ENCODE peak calls at places on chromosome 17, in four cellular contexts. D is A549, P is GM12878, F is HCT116. Q is an unnamed sample.

GRCh38 chr17:5283531-5284315 is 1.6 kb downstream of the RABEP1 start:
- DNase-seq in D (no peak), P (no peak), F (no peak), Q (no peak)

GRCh38 chr17:49515196-49515770 is 20.2 kb downstream of the NGFR start:
- DNase-seq in D (peak), P (peak), F (peak), Q (no peak)

GRCh38 chr17:79813826-79814623 is 17.1 kb upstream of the CBX8 start:
- DNase-seq in P (no peak), D (no peak), F (no peak), Q (no peak)

GRCh38 chr17:14923981-14924380 is 341.1 kb downstream of the PMP22 start:
- DNase-seq in D (no peak), P (no peak), F (no peak), Q (no peak)

GRCh38 chr17:299546-299945 is 53.1 kb downstream of the RPH3AL start:
- DNase-seq in D (no peak), F (no peak), P (no peak), Q (no peak)

GRCh38 chr17:79023886-79024771 is at the start of gene C1QTNF1:
- DNase-seq in D (peak), P (no peak), F (no peak), Q (no peak)

GRCh38 chr17:19645608-19646250 is 2.8 kb upstream of the ALDH3A2 start:
- DNase-seq in F (no peak), D (peak), P (no peak), Q (no peak)

GRCh38 chr17:18026408-18026776 is 12.6 kb downstream of the ATPAF2 start:
- DNase-seq in D (no peak), P (no peak), F (no peak), Q (no peak)

GRCh38 chr17:78529871-78530670 is 47.1 kb downstream of the DNAH17 start:
- DNase-seq in P (no peak), F (no peak), D (no peak), Q (no peak)

GRCh38 chr17:78759969-78760352 is 22.1 kb downstream of the CYTH1 start:
- DNase-seq in F (no peak), P (no peak), D (no peak), Q (no peak)

GRCh38 chr17:63039342-63039741 is 73.3 kb downstream of the TANC2 start:
- DNase-seq in D (peak), F (no peak), P (no peak), Q (no peak)

GRCh38 chr17:34248807-34249496 is 6.1 kb upstream of the CCL2 start:
- DNase-seq in D (no peak), P (no peak), F (no peak), Q (no peak)

GRCh38 chr17:1709971-1710806 is at the start of gene TLCD2:
- DNase-seq in P (no peak), D (peak), F (peak), Q (no peak)

GRCh38 chr17:1340371-1340770 is 59.7 kb downstream of the YWHAE start:
- DNase-seq in D (no peak), P (no peak), F (no peak), Q (no peak)

GRCh38 chr17:13597723-13598347 is 3.9 kb downstream of the HS3ST3A1 start:
- DNase-seq in P (no peak), F (peak), D (peak), Q (no peak)

GRCh38 chr17:47622179-47622549 is 27.6 kb upstream of the KPNB1 start:
- DNase-seq in F (no peak), P (no peak), D (no peak), Q (no peak)

GRCh38 chr17:79776378-79777165 is 1.4 kb upstream of the CBX2 start:
- DNase-seq in P (no peak), D (no peak), F (no peak), Q (no peak)

GRCh38 chr17:79923974-79924638 is 84.9 kb upstream of the CBX4 start:
- DNase-seq in P (no peak), D (peak), F (peak), Q (no peak)

GRCh38 chr17:27555364-27555763 is 75.6 kb upstream of the LGALS9 start:
- DNase-seq in F (no peak), P (no peak), D (no peak), Q (no peak)

GRCh38 chr17:79438936-79439335 is 171.9 kb downstream of the RBFOX3 start:
- DNase-seq in D (no peak), P (no peak), F (no peak), Q (no peak)

DNA sequence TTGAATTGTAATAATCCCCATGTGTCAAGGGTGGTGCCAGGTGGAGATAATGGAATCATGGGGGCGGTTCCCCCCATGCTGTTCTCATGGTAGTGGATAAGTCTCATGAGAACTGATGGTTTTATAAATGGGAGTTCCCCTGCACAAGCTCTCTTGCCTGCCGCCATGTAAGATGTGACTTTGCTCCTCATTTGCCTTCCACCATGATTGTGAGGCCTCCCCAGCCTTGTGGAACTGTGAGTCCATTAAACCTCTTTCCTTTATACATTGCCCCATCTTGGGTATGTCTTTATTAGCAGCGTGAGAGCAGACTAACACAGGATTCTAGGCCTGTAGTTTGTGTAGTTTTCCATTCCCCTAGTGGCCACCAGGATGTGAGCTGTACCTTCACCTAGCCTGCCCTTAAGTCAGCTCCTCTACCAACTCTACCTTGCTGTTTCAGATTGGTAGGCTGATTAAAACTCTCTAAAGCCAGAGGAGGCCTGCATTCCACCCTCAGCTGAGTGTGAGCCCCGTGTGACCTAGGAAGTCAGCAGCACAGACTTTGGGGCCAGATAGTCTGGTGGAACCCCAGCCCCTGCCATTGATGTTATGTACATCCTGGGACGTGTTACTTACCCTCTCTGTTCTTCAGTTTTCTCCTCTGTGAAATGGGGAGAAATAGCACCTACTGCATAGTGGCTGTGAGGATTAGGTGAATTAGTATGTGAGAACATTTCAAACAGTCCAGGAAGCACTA is 252.4 kb upstream of the CACNG5 start:
- DNase-seq in P (no peak), D (no peak), F (no peak), Q (no peak)
- TF ChIP-seq CTCF in P (no peak), D (no peak), F (peak), Q (no peak)

GRCh38 chr17:82736511-82737185 is 1.2 kb downstream of the FN3K start:
- DNase-seq in F (no peak), P (no peak), D (no peak), Q (no peak)
- H3K4me3 ChIP-seq in F (no peak), P (no peak), D (no peak), Q (no peak)

GRCh38 chr17:73066148-73066884 is 26.2 kb downstream of the SLC39A11 start:
- DNase-seq in F (no peak), D (no peak), P (no peak), Q (no peak)

GRCh38 chr17:73068322-73069153 is 23.9 kb downstream of the SLC39A11 start:
- DNase-seq in D (peak), F (no peak), P (no peak), Q (no peak)

GRCh38 chr17:73069164-73069774 is 23.2 kb downstream of the SLC39A11 start:
- DNase-seq in F (no peak), D (no peak), P (no peak), Q (no peak)

GRCh38 chr17:73065376-73065775 is 27.1 kb downstream of the SLC39A11 start:
- DNase-seq in D (no peak), P (no peak), F (no peak), Q (no peak)

DNA sequence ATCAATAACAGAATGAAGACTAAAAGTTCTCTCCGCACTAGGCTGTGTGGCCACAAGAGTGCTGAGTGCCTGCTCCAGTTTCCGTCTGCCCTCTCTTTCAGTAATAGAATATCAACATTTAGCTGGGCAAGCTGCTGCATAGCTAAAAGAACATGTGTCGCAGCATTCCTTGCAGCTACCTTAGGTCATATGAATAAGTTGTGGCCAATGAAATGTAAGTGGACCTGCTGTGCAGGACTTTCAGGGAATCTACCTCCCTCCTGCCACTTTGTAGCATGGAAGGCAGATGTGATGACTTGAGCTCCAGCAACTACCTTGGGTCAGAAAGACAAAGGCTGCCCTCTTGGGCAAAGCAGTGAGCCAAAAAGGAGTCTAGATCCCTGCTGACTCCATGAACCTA is 25.4 kb downstream of the SLC39A11 start:
- DNase-seq in F (no peak), P (no peak), D (no peak), Q (no peak)
- TF ChIP-seq POLR2A in F (no peak), P (no peak), D (no peak), Q (no peak)

GRCh38 chr17:75260679-75261335 is 599 bp downstream of the GGA3 start:
- DNase-seq in P (no peak), F (no peak), D (no peak), Q (no peak)
- TF ChIP-seq CTCF in P (no peak), F (peak), D (peak), Q (no peak)

GRCh38 chr17:60741031-60741430 is 63.4 kb downstream of the BCAS3 start:
- DNase-seq in D (no peak), F (no peak), P (no peak), Q (no peak)

GRCh38 chr17:60745544-60745943 is 67.9 kb downstream of the BCAS3 start:
- DNase-seq in D (peak), F (no peak), P (no peak), Q (no peak)

GRCh38 chr17:60744355-60744958 is 66.8 kb downstream of the BCAS3 start:
- DNase-seq in D (no peak), F (no peak), P (no peak), Q (no peak)

GRCh38 chr17:60743282-60743681 is 65.6 kb downstream of the BCAS3 start:
- DNase-seq in F (no peak), D (no peak), P (no peak), Q (no peak)

DNA sequence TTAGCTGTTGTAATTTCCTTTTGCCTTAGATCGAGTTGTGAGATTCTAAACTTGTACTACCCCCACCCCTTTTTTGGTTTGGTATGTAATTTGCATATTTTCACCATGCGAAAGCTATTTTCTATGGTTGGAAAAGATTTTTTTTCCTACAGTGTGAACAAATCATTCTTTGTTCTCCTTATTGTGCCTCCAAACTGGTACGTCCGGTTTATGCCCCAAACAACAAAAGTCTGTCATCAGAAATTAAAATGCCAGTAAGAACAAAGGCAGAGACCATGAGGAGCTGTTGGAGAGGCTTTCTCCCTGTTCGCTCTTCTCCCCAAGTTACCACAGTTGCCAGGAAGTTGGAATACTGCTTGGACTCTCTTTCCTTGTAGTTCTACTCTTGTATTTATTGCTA is 66.2 kb downstream of the BCAS3 start:
- DNase-seq in P (no peak), D (no peak), F (peak), Q (no peak)
- H3K4me3 ChIP-seq in P (no peak), D (no peak), F (no peak), Q (no peak)

GRCh38 chr17:61376931-61377838 is 22.5 kb upstream of the TBX2 start:
- DNase-seq in P (no peak), D (no peak), F (no peak), Q (no peak)
- TF ChIP-seq POLR2A in P (no peak), D (no peak), F (no peak), Q (no peak)